ENCODE peak calls at places on chromosomes 12 and 14, in nine cellular contexts. J, H, R, S, Z, Q, K, M and T are unnamed samples.

GRCh38 chr14:66174453-66174891 is 311.7 kb upstream of the CCDC196 start:
- DNase-seq in Q (no peak), S (no peak), J (no peak), R (no peak), K (no peak), Z (no peak), M (no peak), H (no peak), T (no peak)

GRCh38 chr14:94612580-94613554 is 676 bp downstream of the SERPINA3 start:
- DNase-seq in K (no peak), J (no peak), Z (no peak), H (no peak), R (no peak), S (peak), Q (no peak), M (no peak), T (no peak)

GRCh38 chr14:58772814-58773620 is 135.3 kb downstream of the DACT1 start:
- DNase-seq in R (no peak), Z (no peak), K (no peak), M (no peak), H (no peak), Q (peak), S (no peak), J (no peak), T (no peak)

GRCh38 chr14:21090194-21090939 is 8.1 kb downstream of the ZNF219 start:
- DNase-seq in Q (peak), R (no peak), S (no peak), H (no peak), J (peak), Z (peak), M (no peak), K (no peak), T (no peak)

GRCh38 chr12:68011882-68012207 is 22.6 kb downstream of the IFNG-AS1 start:
- DNase-seq in K (no peak), R (peak), M (no peak), J (no peak), Z (peak), S (no peak), H (no peak), Q (no peak), T (no peak)

GRCh38 chr12:127245009-127245408 is 1022.0 kb upstream of the TMEM132C start:
- DNase-seq in Z (no peak), S (no peak), R (peak), M (peak), H (no peak), J (no peak), Q (no peak), K (no peak), T (no peak)

GRCh38 chr12:106000376-106001104 is 138.2 kb downstream of the NUAK1 start:
- DNase-seq in Z (no peak), H (no peak), J (no peak), S (no peak), K (no peak), Q (no peak), R (no peak), M (no peak), T (no peak)

GRCh38 chr12:57610553-57611115 is 601 bp upstream of the ARHGEF25 start:
- DNase-seq in M (no peak), K (no peak), H (no peak), Q (peak), S (peak), R (no peak), Z (no peak), J (no peak), T (no peak)

GRCh38 chr12:32084017-32084688 is 22.5 kb upstream of the BICD1 start:
- DNase-seq in J (no peak), H (no peak), R (no peak), S (peak), M (no peak), K (no peak), Q (no peak), Z (no peak), T (no peak)

GRCh38 chr12:56645717-56646446 is at the start of gene ATP5F1B:
- DNase-seq in M (peak), J (peak), Q (peak), K (peak), S (peak), H (peak), R (peak), Z (peak), T (peak)

GRCh38 chr12:68499616-68500015 is 111.1 kb upstream of the RAP1B start:
- DNase-seq in S (no peak), Z (no peak), K (no peak), Q (no peak), M (no peak), H (no peak), J (no peak), R (no peak), T (no peak)

DNA sequence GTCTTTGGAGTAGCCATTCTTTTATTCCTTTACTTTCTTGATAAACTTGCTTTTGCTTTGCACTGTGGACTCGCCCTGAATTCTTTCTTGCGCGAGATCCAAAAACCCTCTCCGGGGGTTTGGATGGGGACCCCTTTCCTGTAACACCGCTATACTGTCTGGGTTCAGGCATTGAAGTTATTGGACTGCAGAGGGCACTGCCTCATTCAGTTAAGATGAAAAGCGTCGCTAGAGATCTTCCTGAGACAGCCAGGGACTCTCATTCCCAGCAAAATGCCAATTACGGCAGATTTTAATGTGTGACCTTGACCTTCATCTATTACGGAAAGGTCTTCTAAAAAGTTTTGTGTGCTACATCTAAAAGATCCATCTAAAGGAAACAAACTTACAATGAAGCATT is 17.3 kb upstream of the RIMKLB start:
- DNase-seq in M (no peak), S (no peak), Z (no peak), H (no peak), J (no peak), Q (no peak), R (no peak), K (no peak), T (no peak)
- TF ChIP-seq CTCF in M (no peak), S (no peak), Z (no peak), H (no peak), J (no peak), Q (peak), R (no peak), K (no peak), T (peak)

DNA sequence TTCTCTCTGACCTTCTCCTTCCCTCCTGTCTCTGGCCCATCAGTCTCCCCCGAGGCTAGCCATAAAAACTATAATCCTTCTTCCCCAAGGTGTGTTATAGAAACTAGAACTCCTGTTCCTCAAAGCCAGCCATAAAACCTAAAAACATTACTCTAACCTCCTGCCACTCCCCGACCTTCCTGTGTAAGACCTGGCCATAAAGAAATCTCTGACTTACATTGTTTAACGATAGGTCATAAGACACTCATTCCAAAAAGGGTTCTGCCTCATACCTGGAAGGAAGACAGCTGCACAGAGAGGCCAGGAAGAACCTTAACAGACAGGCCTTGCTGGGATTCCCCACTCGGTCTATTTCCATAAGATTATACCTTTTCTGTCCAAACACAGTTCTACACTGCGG is 70.9 kb upstream of the EEA1 start:
- DNase-seq in M (no peak), Q (no peak), S (no peak), K (no peak), J (no peak), H (no peak), R (no peak), Z (no peak), T (no peak)
- TF ChIP-seq CTCF in M (no peak), Q (no peak), S (no peak), K (no peak), J (no peak), H (no peak), R (no peak), Z (no peak), T (no peak)

DNA sequence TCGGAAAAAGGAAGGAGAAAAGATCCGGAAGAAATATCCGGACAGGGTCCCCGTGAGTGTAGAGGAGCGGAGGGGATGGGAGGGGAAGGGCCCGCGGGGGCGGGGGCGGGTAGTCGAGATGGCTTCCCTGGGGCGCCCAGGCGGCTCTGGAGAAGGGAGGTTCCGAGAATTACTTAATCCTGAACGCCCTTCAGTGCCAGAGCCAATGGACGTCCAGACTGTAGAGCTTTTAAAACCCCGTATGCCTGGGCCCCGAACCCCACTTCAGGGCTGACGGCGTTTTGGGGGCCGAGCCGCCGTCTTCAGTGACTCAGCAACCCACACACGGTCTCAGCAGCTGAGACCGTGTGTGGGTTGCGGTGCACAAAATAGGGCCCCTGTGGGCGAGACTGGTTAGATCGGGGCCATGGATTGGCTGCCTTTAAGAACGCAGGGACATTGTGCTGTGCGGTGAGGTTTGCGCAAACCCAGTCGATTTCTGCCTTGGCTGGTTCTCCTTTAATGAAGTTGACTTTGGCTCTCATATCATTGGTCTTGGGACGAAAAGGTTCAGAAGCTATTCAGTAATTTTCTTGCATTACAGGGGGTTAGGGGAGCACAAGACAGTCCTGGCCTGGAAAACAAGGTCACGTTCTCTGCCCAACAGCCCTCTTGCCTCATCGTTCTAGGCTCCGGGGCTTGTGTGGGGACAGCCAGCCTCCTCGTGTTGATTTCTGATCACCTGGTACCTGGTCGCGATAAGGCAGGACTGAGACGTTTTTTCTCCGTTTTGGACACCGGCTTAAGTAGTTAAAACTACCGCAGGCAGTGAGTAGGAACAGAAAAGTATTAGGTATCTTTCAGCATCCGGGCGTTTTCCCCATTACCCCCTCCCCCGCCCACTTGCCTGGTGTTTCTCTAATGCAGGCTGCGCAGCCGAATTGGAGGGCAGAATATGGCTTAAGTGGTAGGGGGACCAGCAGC is 772 bp downstream of the GABARAPL1 start:
- DNase-seq in M (peak), Q (peak), H (peak), J (peak), K (peak), S (peak), Z (peak), R (peak), T (peak)
- TF ChIP-seq CTCF in M (no peak), Q (no peak), H (no peak), J (no peak), K (no peak), S (no peak), Z (no peak), R (no peak), T (no peak)

DNA sequence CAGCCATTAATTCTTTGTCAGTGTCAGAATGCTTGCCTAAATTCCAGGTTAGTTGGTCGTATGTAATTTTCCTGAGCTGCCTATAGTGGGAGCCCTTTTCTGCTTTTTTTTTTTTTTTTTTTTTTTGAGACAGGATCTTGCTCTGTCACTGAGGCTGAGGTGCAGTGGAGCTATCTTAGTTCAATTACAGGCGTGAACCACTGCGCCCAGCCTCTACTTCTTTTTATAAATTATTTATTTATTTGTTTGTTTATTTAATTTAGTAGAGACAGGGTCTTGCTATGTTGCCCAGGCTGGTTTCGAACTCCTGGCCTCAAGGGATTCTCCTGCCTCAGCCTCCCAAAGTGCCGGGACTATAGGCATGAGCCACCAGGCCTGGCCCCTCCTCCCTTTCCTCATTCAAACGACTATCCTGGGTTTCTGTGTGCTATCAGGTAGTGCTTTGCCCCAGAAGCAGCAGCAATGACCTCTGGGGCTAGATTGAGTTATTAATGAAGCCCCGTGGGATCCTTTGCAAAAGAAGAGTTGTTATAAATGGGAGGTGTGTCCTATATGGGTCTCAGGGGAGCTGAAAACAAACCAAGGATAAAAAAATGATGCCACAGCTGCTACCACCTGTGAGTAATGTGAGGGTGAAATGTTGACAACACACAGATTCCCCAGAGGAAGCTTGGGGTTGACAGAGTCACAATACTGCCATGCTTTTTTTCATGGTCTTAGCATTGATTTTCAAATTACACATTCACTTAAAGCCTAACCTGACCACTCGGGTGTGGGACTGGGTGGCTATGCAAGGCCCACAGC is 34.6 kb upstream of the NFKBIA start:
- DNase-seq in K (no peak), S (no peak), M (no peak), J (no peak), Z (peak), Q (peak), R (peak), H (peak), T (no peak)
- TF ChIP-seq CTCF in K (peak), S (no peak), M (no peak), J (no peak), Z (peak), Q (peak), R (peak), H (peak), T (peak)

GRCh38 chr14:93132472-93133065 is 16.8 kb upstream of the ITPK1 start:
- DNase-seq in M (peak), R (peak), K (no peak), S (no peak), Z (peak), Q (peak), H (no peak), J (peak), T (no peak)
- TF ChIP-seq CTCF in M (peak), R (peak), K (peak), S (no peak), Z (peak), Q (peak), H (peak), J (peak), T (peak)